ENCODE peak calls at places on chromosomes 13 and 19, in nine cellular contexts. F is H1; P is GM23248; B is cardiac muscle cell; O is effector memory CD4-positive, alpha-beta T cell; M is endodermal cell; U is testis; I is IMR-90; V is fibroblast of lung. Y is an unnamed sample. For H3K4me1, the result is how much of the 10 kb centered on the place peaks cover.

GRCh38 chr19:43534811-43535761 is 2.1 kb downstream of the ZNF575 start:
- DNase-seq in U (peak), M (peak), I (peak), F (peak), V (peak), P (peak), O (no peak), B (peak), Y (peak)

GRCh38 chr19:28314771-28315170 is 898.2 kb downstream of the UQCRFS1 start:
- DNase-seq in U (no peak), M (no peak), V (peak), P (peak), F (no peak), B (no peak), O (no peak), I (no peak), Y (no peak)

GRCh38 chr13:50268500-50268899 is 253.3 kb downstream of the KCNRG start:
- DNase-seq in U (no peak), I (peak), V (no peak), M (no peak), F (no peak), O (no peak), P (peak), B (no peak), Y (no peak)

GRCh38 chr13:81874253-81874652 is 1533.3 kb upstream of the SPRY2 start:
- DNase-seq in B (no peak), M (no peak), F (no peak), I (no peak), P (no peak), V (no peak), O (no peak), U (no peak), Y (no peak)

GRCh38 chr19:44602071-44602470 is 11.3 kb upstream of the IGSF23 start:
- DNase-seq in U (no peak), V (no peak), F (no peak), O (no peak), I (no peak), P (no peak), M (no peak), B (no peak), Y (no peak)

GRCh38 chr13:33112745-33113144 is 96.5 kb downstream of the KL start:
- DNase-seq in P (peak), O (no peak), M (no peak), B (no peak), F (no peak), U (no peak), I (peak), V (no peak), Y (no peak)

GRCh38 chr13:95556981-95557380 is 4.5 kb downstream of the CLDN10 start:
- DNase-seq in B (no peak), I (no peak), U (no peak), F (no peak), V (no peak), M (no peak), P (no peak), O (no peak), Y (no peak)

GRCh38 chr19:37007587-37008220 is 70.5 kb upstream of the ZNF420 start:
- DNase-seq in F (peak), O (peak), B (no peak), P (peak), I (no peak), V (peak), U (peak), M (no peak), Y (no peak)

DNA sequence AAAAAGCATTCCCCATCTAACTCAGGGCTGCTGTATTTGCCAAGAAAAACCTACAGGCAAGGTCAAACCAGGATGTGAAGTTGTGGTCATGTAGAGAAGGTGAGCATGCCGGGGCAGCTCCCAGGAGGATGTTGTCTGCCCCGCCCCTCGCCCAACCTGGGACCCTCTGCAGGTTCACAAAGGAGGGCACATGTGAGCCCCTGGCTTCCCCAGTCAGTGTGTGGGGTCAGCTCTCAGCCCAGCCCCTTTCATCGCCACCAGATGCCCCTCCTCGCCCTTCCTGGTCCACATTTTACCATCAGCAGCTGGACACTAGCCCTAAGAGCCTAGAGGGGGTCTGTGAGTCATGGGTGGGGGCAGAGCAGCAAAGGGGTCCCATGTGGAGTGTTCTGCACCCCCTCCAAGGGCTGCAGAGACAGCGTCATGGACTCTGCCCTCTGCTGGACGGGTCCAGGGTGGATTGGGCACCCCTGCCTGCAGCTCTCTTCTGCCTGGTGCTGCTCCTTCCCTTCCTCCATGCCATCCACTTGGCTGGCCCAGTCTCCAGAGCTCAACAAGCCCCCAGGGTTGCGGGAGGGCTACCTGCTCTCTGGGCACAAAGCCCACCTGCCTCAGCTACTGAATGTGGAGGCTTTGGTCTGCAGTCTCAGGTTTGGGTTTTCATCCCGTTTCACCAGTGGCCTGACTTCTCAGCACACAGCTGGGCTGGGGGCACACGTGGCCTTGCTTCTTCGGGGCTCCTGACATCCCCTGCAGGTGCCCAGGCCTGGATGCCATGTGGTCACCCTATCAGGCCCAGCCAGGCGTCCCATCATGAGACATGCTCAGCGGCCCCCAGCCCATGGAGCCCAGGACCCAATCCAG is 3.7 kb downstream of the PLEKHF1 start:
- DNase-seq in F (no peak), B (no peak), V (no peak), O (no peak), P (peak), M (no peak), I (no peak), U (no peak), Y (peak)
- H3K4me1 ChIP-seq in F (under half), B (under half), V (under half), O (half or more), P (under half), M (under half), I (under half), U (under half), Y (under half)

DNA sequence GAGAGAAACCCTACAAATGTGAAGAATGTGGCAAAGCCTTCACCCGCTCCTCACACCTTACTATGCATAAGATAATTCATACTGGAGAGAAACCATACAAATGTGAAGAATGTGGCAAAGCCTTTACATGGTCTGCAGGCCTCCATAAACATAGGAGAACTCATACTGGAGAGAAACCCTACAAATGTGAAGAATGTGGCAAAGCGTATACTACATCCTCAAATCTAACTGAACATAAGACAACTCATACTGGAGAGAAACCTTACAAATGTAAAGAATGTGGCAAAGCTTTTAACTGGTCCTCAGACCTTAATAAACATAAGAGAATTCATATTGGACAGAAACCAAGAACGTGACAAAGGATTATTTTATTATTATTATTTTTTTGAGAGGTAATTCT is 30.7 kb downstream of the ZNF486 start:
- DNase-seq in U (no peak), P (no peak), M (no peak), O (no peak), B (no peak), F (no peak), V (no peak), I (no peak), Y (no peak)
- H3K4me3 ChIP-seq in U (no peak), P (no peak), M (peak), O (no peak), B (no peak), F (no peak), V (no peak), I (no peak), Y (no peak)

GRCh38 chr19:41222240-41222639 is 3.2 kb downstream of the AXL start:
- DNase-seq in U (peak), O (no peak), V (no peak), M (no peak), P (no peak), I (no peak), B (no peak), F (no peak), Y (no peak)
- H3K4me1 ChIP-seq in U (under half), O (under half), V (half or more), M (under half), P (half or more), I (under half), B (under half), F (under half), Y (half or more)

GRCh38 chr13:110309661-110310524 is 2.8 kb downstream of the COL4A2 start:
- DNase-seq in B (no peak), M (no peak), V (no peak), P (no peak), O (no peak), F (no peak), I (no peak), U (no peak), Y (no peak)
- H3K4me3 ChIP-seq in B (no peak), M (peak), V (peak), P (no peak), O (no peak), F (no peak), I (peak), U (no peak), Y (peak)